ENCODE peak calls at places on chromosomes 1 and 21, in seven cellular contexts. Q is left ventricle myocardium inferior, W is HFFc6, J is psoas muscle, O is glutamatergic neuron, P is WTC11, T is MM.1S. S is an unnamed sample.

GRCh38 chr1:244458781-244459180 is 2.3 kb upstream of the CATSPERE start:
- DNase-seq in W (no peak), O (no peak), T (no peak), J (no peak), Q (no peak), P (no peak), S (no peak)

GRCh38 chr1:218494000-218494399 is 148.9 kb downstream of the TGFB2 start:
- DNase-seq in P (no peak), Q (no peak), W (no peak), J (no peak), T (no peak), O (no peak), S (no peak)

GRCh38 chr1:84688461-84689061 is 1.7 kb downstream of the SSX2IP start:
- DNase-seq in W (no peak), Q (no peak), O (no peak), J (no peak), T (no peak), P (no peak), S (no peak)

GRCh38 chr1:72439036-72439435 is 156.7 kb upstream of the NEGR1 start:
- DNase-seq in Q (no peak), W (peak; percentile 56), T (no peak), P (no peak), J (no peak), O (no peak), S (no peak)

GRCh38 chr21:45892156-45892919 is 89.2 kb upstream of the COL6A1 start:
- DNase-seq in J (peak; percentile 64), W (no peak), T (no peak), Q (peak; percentile 35), P (no peak), O (no peak), S (no peak)

GRCh38 chr1:246095441-246095840 is 411.6 kb downstream of the SMYD3 start:
- DNase-seq in W (no peak), Q (no peak), O (no peak), T (no peak), J (no peak), P (no peak), S (no peak)

GRCh38 chr1:226820935-226821718 is 49.3 kb upstream of the PSEN2 start:
- DNase-seq in O (no peak), P (no peak), J (peak; percentile 91), W (peak; percentile 93), Q (peak; percentile 77), T (no peak), S (no peak)

GRCh38 chr1:94983343-94983742 is 56.4 kb upstream of the CNN3 start:
- DNase-seq in T (no peak), P (no peak), W (peak; percentile 84), Q (no peak), O (no peak), J (no peak), S (no peak)

GRCh38 chr1:53681647-53682368 is 57.2 kb downstream of the GLIS1 start:
- DNase-seq in J (peak; percentile 62), P (peak; percentile 84), O (peak; percentile 67), W (no peak), T (peak; percentile 81), Q (peak; percentile 17), S (peak; percentile 46)

GRCh38 chr1:26733982-26734381 is 38.2 kb downstream of the ARID1A start:
- DNase-seq in O (no peak), Q (no peak), P (no peak), W (peak; percentile 70), J (no peak), T (peak; percentile 44), S (no peak)

GRCh38 chr1:33181038-33181861 is 593 bp downstream of the TRIM62 start:
- DNase-seq in T (no peak), O (peak; percentile 77), J (peak; percentile 73), W (peak; percentile 17), P (peak; percentile 61), Q (peak; percentile 56), S (peak; percentile 48)

GRCh38 chr1:107919953-107920352 is 45.0 kb downstream of the VAV3 start:
- DNase-seq in W (no peak), T (no peak), J (no peak), Q (no peak), P (no peak), O (no peak), S (no peak)

GRCh38 chr21:41631564-41632461 is 123.9 kb upstream of the TMPRSS2 start:
- DNase-seq in Q (no peak), W (no peak), P (no peak), T (peak; percentile 33), J (no peak), O (no peak), S (no peak)

GRCh38 chr1:153957744-153958110 is 685 bp downstream of the CRTC2 start:
- DNase-seq in W (no peak), J (no peak), Q (no peak), P (no peak), O (no peak), T (peak; percentile 55), S (peak; percentile 59)

GRCh38 chr1:65734976-65735375 is 57.7 kb upstream of the PDE4B start:
- DNase-seq in O (no peak), Q (no peak), T (no peak), P (no peak), J (no peak), W (no peak), S (no peak)

GRCh38 chr21:46027855-46028493 is 46.4 kb downstream of the COL6A1 start:
- DNase-seq in T (no peak), O (no peak), P (no peak), Q (no peak), W (no peak), J (no peak), S (no peak)

GRCh38 chr1:233045591-233045990 is 95.2 kb downstream of the NTPCR start:
- DNase-seq in Q (no peak), J (peak; percentile 58), O (no peak), T (no peak), W (no peak), P (no peak), S (no peak)

GRCh38 chr1:21935891-21936365 is 1.2 kb downstream of the HSPG2 start:
- DNase-seq in Q (no peak), O (no peak), W (no peak), P (no peak), T (no peak), J (no peak), S (no peak)

GRCh38 chr1:93275634-93276295 is 69.9 kb upstream of the DR1 start:
- DNase-seq in J (no peak), W (no peak), Q (no peak), T (no peak), O (no peak), P (no peak), S (no peak)

GRCh38 chr1:39158330-39159086 is 46.0 kb upstream of the MACF1 start:
- DNase-seq in O (peak; percentile 88), Q (no peak), J (no peak), T (no peak), P (peak; percentile 45), W (no peak), S (peak; percentile 17)
- TF ChIP-seq CTCF in O (no peak), Q (no peak), J (no peak), T (no peak), P (no peak), W (no peak), S (no peak)

DNA sequence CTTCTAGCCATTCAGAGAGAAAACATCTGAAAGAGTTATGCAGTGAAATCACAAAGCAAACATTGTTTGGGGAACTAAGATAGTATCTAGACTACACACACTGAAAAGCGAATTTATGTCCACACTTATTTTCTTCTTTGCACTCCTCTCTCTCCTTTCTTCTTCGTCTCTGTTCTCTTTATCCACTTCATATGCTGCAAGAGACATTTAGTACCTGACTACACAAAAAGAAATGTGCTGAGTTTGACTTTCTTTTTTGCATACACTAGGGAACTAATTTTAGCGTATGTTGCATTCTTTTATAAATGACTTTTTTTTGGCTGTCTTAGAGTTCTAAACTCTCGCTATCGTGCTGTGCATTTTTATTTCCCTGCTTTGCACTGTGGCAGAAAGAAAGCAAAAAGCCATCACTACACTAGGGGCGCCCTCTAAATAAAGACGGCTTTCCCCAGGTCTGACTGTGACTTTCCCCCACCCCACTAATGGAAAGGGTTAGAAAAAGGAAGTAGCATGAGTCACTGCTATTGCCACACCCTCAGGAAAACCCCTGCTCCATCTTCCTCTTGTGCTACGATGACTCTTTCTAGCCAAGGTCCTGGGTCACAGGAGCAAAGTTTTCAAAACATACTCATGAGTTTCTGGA is 65.7 kb downstream of the MAP3K7CL start:
- DNase-seq in P (no peak), J (no peak), T (peak; percentile 79), O (no peak), Q (no peak), W (peak; percentile 79), S (peak; percentile 82)
- TF ChIP-seq CTCF in P (no peak), J (no peak), T (peak; percentile 67), O (no peak), Q (peak; percentile 35), W (peak; percentile 64), S (peak; percentile 50)

GRCh38 chr1:168733241-168733640 is 4.2 kb upstream of the DPT start:
- DNase-seq in W (no peak), J (no peak), P (no peak), Q (no peak), T (no peak), O (no peak), S (no peak)

GRCh38 chr1:168734271-168734670 is 5.3 kb upstream of the DPT start:
- DNase-seq in Q (peak; percentile 48), P (no peak), O (no peak), J (no peak), T (no peak), W (no peak), S (no peak)

GRCh38 chr1:168735987-168736386 is 7.0 kb upstream of the DPT start:
- DNase-seq in W (no peak), O (no peak), T (no peak), Q (no peak), P (no peak), J (no peak), S (no peak)

GRCh38 chr1:168736450-168736980 is 7.5 kb upstream of the DPT start:
- DNase-seq in T (no peak), Q (no peak), W (no peak), P (no peak), O (no peak), J (no peak), S (no peak)

GRCh38 chr1:168734946-168735345 is 5.9 kb upstream of the DPT start:
- DNase-seq in T (no peak), P (no peak), J (no peak), W (no peak), Q (no peak), O (no peak), S (no peak)
- TF ChIP-seq CTCF in T (no peak), P (no peak), J (no peak), W (no peak), Q (peak; percentile 34), O (no peak), S (no peak)

DNA sequence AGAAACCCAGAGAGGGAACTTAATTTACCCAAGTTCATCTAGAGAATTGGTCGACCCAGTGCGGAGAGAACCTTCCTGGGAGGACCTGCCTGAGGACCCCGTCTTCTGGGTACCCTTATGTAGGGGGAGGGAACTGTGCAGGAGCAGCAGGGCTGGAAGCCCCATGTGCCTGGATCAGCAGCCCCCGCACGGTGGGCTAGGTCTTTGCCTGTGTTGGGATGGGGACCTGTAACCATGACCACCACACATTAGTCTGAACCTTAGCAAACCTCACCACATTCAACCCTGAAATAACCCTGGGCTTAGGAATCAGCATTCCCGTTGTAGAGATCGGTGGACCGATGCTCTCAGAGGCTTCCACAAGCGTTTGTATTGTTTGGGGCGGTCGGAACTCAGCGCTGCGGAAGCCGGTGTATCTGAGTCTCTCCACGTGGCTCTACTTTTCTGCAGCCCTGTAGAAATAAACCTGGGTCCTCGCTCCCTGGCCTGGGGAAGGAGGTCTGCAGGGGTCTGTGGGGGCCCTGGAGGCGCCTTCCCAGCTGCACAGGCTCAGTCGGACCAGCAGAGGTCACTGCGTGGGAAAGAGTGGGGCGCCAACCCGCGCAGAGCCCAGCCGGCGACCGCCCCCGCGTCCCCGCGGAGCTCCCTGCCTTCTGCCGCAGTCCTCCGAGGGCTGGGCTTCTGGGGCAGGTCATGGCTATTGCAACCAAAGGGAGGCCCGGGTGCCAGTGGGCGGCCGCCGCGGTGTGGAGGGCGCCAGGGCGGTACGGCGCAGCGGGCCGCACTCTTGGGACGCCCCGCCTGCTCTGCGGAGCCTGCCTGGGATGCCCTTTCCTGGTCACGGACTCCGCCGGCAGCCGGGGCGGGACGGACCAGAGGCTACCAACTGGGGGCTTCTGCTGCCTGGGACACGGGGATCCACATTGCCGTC is 36.2 kb upstream of the KCNA10 start:
- DNase-seq in J (peak; percentile 69), W (no peak), Q (peak; percentile 54), P (peak; percentile 73), T (peak; percentile 18), O (peak; percentile 80), S (peak; percentile 78)
- TF ChIP-seq CTCF in J (peak; percentile 76), W (peak; percentile 75), Q (peak; percentile 89), P (peak; percentile 59), T (peak; percentile 45), O (peak; percentile 76), S (peak; percentile 63)